ENCODE peak calls at places on chromosomes 4 and X, in five cellular contexts. H is brain microvascular endothelial cell, X is NCI-H1092 treated with DMSO at 0.1 percent for 48 hours, F is GM12878, S is iPS-NIHi11. Y is an unnamed sample.

GRCh38 chr4:99986792-99987191 is 36.7 kb upstream of the H2AZ1 start:
- DNase-seq in H (no peak), X (no peak), F (peak; percentile 3), S (no peak), Y (no peak)

GRCh38 chrX:9522756-9523155 is 57.9 kb downstream of the TBL1X start:
- DNase-seq in H (no peak), X (no peak), F (no peak), S (no peak), Y (no peak)

GRCh38 chr4:150389896-150390530 is 191.9 kb upstream of the MAB21L2 start:
- DNase-seq in H (no peak), X (no peak), F (no peak), S (no peak), Y (no peak)

GRCh38 chr4:155207534-155208257 is 740 bp upstream of the NPY2R start:
- DNase-seq in H (no peak), X (no peak), F (no peak), S (peak; percentile 18), Y (no peak)

GRCh38 chr4:148203056-148203898 is 238.9 kb downstream of the NR3C2 start:
- DNase-seq in H (no peak), X (no peak), F (no peak), S (peak; percentile 41), Y (no peak)

GRCh38 chr4:158209825-158210807 is at the start of gene TMEM144:
- DNase-seq in H (peak; percentile 93), X (no peak), F (no peak), S (peak; percentile 88), Y (peak; percentile 73)

GRCh38 chr4:94548571-94548970 is 96.8 kb downstream of the PDLIM5 start:
- DNase-seq in H (peak; percentile 84), X (no peak), F (no peak), S (no peak), Y (no peak)

GRCh38 chr4:37628977-37629609 is 57.1 kb downstream of the RELL1 start:
- DNase-seq in H (peak; percentile 69), X (no peak), F (no peak), S (no peak), Y (no peak)

GRCh38 chrX:39809326-39809725 is 288.4 kb downstream of the BCOR start:
- DNase-seq in H (peak; percentile 34), X (no peak), F (no peak), S (no peak), Y (no peak)

GRCh38 chr4:105186701-105187158 is 40.1 kb downstream of the TET2 start:
- DNase-seq in H (peak; percentile 62), X (no peak), F (no peak), S (no peak), Y (peak; percentile 41)

GRCh38 chr4:19686456-19686855 is 565.2 kb upstream of the SLIT2 start:
- DNase-seq in H (no peak), X (no peak), F (no peak), S (no peak), Y (no peak)

GRCh38 chrX:261858-262390 is 19.3 kb upstream of the PLCXD1 start:
- DNase-seq in H (no peak), X (no peak), F (no peak), S (no peak), Y (no peak)

GRCh38 chr4:80362578-80363181 is 27.1 kb downstream of the CFAP299 start:
- DNase-seq in H (peak; percentile 18), X (peak; percentile 56), F (no peak), S (peak; percentile 48), Y (peak; percentile 13)

GRCh38 chrX:40644821-40645358 is 2.5 kb downstream of the CXorf38 start:
- DNase-seq in H (peak; percentile 68), X (no peak), F (peak; percentile 68), S (no peak), Y (no peak)

GRCh38 chrX:25555521-25555920 is 539.8 kb upstream of the ARX start:
- DNase-seq in H (no peak), X (no peak), F (no peak), S (no peak), Y (no peak)

GRCh38 chr4:67721317-67721769 is 20.4 kb upstream of the UBA6 start:
- DNase-seq in H (no peak), X (no peak), F (no peak), S (no peak), Y (no peak)

GRCh38 chrX:110915579-110915978 is 120.0 kb upstream of the CHRDL1 start:
- DNase-seq in H (no peak), X (no peak), F (no peak), S (no peak), Y (no peak)

GRCh38 chr4:119510750-119511149 is 117.9 kb downstream of the PDE5A start:
- DNase-seq in H (no peak), X (no peak), F (no peak), S (no peak), Y (no peak)

GRCh38 chr4:112677519-112678091 is 40.7 kb downstream of the LARP7 start:
- DNase-seq in H (no peak), X (no peak), F (no peak), S (no peak), Y (no peak)